ENCODE peak calls at places on chromosomes 3 and 15, in nine cellular contexts. Q, W, H, Z, F, D, R, L and T are unnamed samples.

GRCh38 chr15:93382196-93382820 is 293.3 kb upstream of the RGMA start:
- DNase-seq in Q (no peak), W (no peak), H (no peak), Z (no peak), F (no peak), D (no peak), R (no peak), L (no peak), T (no peak)

GRCh38 chr15:77496710-77497107 is 76.0 kb downstream of the HMG20A start:
- DNase-seq in Q (peak), W (peak), H (peak), Z (peak), F (peak), D (peak), R (peak), L (peak), T (peak)

GRCh38 chr15:28107111-28107893 is 8.2 kb upstream of the OCA2 start:
- DNase-seq in Q (peak), W (peak), H (no peak), Z (no peak), F (no peak), D (peak), R (peak), L (no peak), T (no peak)

GRCh38 chr3:4999626-5000184 is 20.5 kb downstream of the BHLHE40 start:
- DNase-seq in Q (no peak), W (no peak), H (no peak), Z (no peak), F (peak), D (no peak), R (peak), L (no peak), T (peak)

GRCh38 chr3:133494469-133494868 is 79.0 kb upstream of the CDV3 start:
- DNase-seq in Q (no peak), W (no peak), H (no peak), Z (no peak), F (no peak), D (no peak), R (peak), L (peak), T (no peak)

GRCh38 chr3:25088284-25088683 is 339.8 kb upstream of the RARB start:
- DNase-seq in Q (no peak), W (no peak), H (no peak), Z (no peak), F (no peak), D (peak), R (no peak), L (no peak), T (no peak)

GRCh38 chr3:141797167-141797773 is 34.1 kb downstream of the GRK7 start:
- DNase-seq in Q (peak), W (peak), H (peak), Z (peak), F (no peak), D (peak), R (peak), L (peak), T (peak)

GRCh38 chr3:68855620-68856019 is 76.7 kb downstream of the TAFA4 start:
- DNase-seq in Q (no peak), W (no peak), H (no peak), Z (no peak), F (peak), D (no peak), R (no peak), L (no peak), T (no peak)

GRCh38 chr15:74390552-74391288 is 23.3 kb upstream of the CYP11A1 start:
- DNase-seq in Q (no peak), W (no peak), H (no peak), Z (no peak), F (no peak), D (no peak), R (no peak), L (no peak), T (no peak)

GRCh38 chr3:51983578-51984268 is 388 bp downstream of the ACY1 start:
- DNase-seq in Q (no peak), W (no peak), H (no peak), Z (no peak), F (no peak), D (no peak), R (no peak), L (no peak), T (no peak)

GRCh38 chr3:51982352-51982837 is 940 bp upstream of the ACY1 start:
- DNase-seq in Q (peak), W (peak), H (peak), Z (no peak), F (peak), D (no peak), R (peak), L (no peak), T (peak)

GRCh38 chr3:51985063-51985462 is 1.7 kb downstream of the ACY1 start:
- DNase-seq in Q (no peak), W (no peak), H (no peak), Z (no peak), F (no peak), D (no peak), R (no peak), L (no peak), T (no peak)

GRCh38 chr3:51984269-51984647 is 923 bp downstream of the ACY1 start:
- DNase-seq in Q (no peak), W (no peak), H (no peak), Z (no peak), F (no peak), D (no peak), R (no peak), L (no peak), T (no peak)

GRCh38 chr3:51982838-51983577 is at the start of gene ACY1:
- DNase-seq in Q (peak), W (peak), H (peak), Z (peak), F (peak), D (peak), R (peak), L (peak), T (peak)
- TF ChIP-seq CTCF in Q (no peak), W (no peak), H (no peak), Z (no peak), F (no peak), D (no peak), R (peak), L (peak), T (no peak)

GRCh38 chr15:57758556-57758955 is 52.0 kb downstream of the POLR2M start:
- DNase-seq in Q (no peak), W (no peak), H (no peak), Z (no peak), F (no peak), D (no peak), R (no peak), L (no peak), T (no peak)

GRCh38 chr15:57761562-57761961 is 55.0 kb downstream of the POLR2M start:
- DNase-seq in Q (no peak), W (no peak), H (no peak), Z (no peak), F (no peak), D (no peak), R (no peak), L (no peak), T (no peak)

GRCh38 chr15:57767526-57767925 is 61.0 kb downstream of the POLR2M start:
- DNase-seq in Q (no peak), W (no peak), H (no peak), Z (no peak), F (no peak), D (no peak), R (no peak), L (no peak), T (no peak)

GRCh38 chr15:57762302-57762701 is 55.8 kb downstream of the POLR2M start:
- DNase-seq in Q (no peak), W (no peak), H (no peak), Z (no peak), F (no peak), D (no peak), R (peak), L (no peak), T (no peak)
- TF ChIP-seq CTCF in Q (no peak), W (no peak), H (no peak), Z (no peak), F (no peak), D (peak), R (peak), L (peak), T (no peak)

GRCh38 chr3:159783780-159784747 is 204.6 kb upstream of the IL12A start:
- DNase-seq in Q (no peak), W (no peak), H (no peak), Z (no peak), F (peak), D (no peak), R (no peak), L (no peak), T (peak)

GRCh38 chr3:159779883-159780282 is 208.8 kb upstream of the IL12A start:
- DNase-seq in Q (no peak), W (no peak), H (no peak), Z (no peak), F (no peak), D (no peak), R (no peak), L (no peak), T (no peak)

GRCh38 chr3:159782724-159783421 is 205.8 kb upstream of the IL12A start:
- DNase-seq in Q (no peak), W (no peak), H (no peak), Z (no peak), F (no peak), D (no peak), R (no peak), L (no peak), T (no peak)

GRCh38 chr3:159785276-159785675 is 203.4 kb upstream of the IL12A start:
- DNase-seq in Q (no peak), W (no peak), H (no peak), Z (no peak), F (peak), D (no peak), R (no peak), L (no peak), T (no peak)

GRCh38 chr3:159781867-159782266 is 206.8 kb upstream of the IL12A start:
- DNase-seq in Q (no peak), W (no peak), H (no peak), Z (no peak), F (no peak), D (no peak), R (no peak), L (no peak), T (no peak)
- TF ChIP-seq CTCF in Q (no peak), W (peak), H (no peak), Z (no peak), F (no peak), D (no peak), R (peak), L (no peak), T (no peak)

GRCh38 chr3:56929809-56930615 is 128.3 kb upstream of the ARHGEF3 start:
- DNase-seq in Q (no peak), W (no peak), H (no peak), Z (no peak), F (no peak), D (no peak), R (no peak), L (no peak), T (no peak)

GRCh38 chr3:56923546-56924224 is 121.9 kb upstream of the ARHGEF3 start:
- DNase-seq in Q (no peak), W (no peak), H (no peak), Z (no peak), F (peak), D (peak), R (peak), L (no peak), T (no peak)

GRCh38 chr3:56930706-56931105 is 129.0 kb upstream of the ARHGEF3 start:
- DNase-seq in Q (no peak), W (no peak), H (no peak), Z (no peak), F (peak), D (peak), R (no peak), L (no peak), T (no peak)

GRCh38 chr3:56928379-56929068 is 126.8 kb upstream of the ARHGEF3 start:
- DNase-seq in Q (no peak), W (no peak), H (no peak), Z (no peak), F (no peak), D (peak), R (peak), L (no peak), T (no peak)

GRCh38 chr3:56926513-56927282 is 124.9 kb upstream of the ARHGEF3 start:
- DNase-seq in Q (no peak), W (no peak), H (no peak), Z (no peak), F (peak), D (peak), R (no peak), L (no peak), T (no peak)
- TF ChIP-seq CTCF in Q (no peak), W (no peak), H (no peak), Z (no peak), F (no peak), D (peak), R (no peak), L (no peak), T (no peak)

DNA sequence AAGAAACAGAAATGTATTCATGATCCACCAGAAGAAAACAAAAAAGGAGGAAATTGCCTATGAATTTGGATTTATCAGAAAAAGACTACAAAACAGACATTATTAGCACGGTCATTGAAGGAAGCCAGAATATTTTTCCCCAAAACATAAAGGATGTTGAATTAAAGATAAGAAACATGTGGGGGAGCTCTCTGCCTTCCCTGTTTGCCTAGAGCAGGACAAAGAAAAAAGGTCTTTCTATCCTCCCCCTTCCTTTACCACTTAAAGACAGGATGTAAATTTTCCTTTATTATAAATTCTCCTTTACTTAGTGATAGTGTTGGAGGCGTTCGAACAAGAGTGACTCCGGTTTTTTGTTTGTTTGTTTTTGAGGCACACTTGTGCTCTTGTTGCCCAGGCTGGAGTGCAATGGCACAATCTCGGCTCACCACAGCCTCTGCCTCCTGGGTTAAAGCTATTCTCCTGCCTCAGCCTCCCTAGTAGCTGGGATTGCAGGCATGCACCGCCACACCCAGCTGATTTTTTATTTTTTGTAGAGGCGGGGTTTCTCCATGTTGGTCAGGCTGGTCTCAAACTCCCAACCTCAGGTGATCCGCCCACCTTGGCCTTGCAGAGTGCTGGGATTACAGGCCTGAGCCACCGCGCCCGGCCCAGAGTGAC is 14.9 kb upstream of the RPN1 start:
- DNase-seq in Q (no peak), W (no peak), H (no peak), Z (no peak), F (no peak), D (no peak), R (no peak), L (no peak), T (no peak)
- TF ChIP-seq CTCF in Q (no peak), W (no peak), H (no peak), Z (no peak), F (no peak), D (no peak), R (no peak), L (no peak), T (no peak)

GRCh38 chr3:171543759-171544284 is 83.6 kb upstream of the TNIK start:
- DNase-seq in Q (no peak), W (no peak), H (no peak), Z (no peak), F (no peak), D (no peak), R (no peak), L (no peak), T (no peak)
- TF ChIP-seq CTCF in Q (no peak), W (no peak), H (no peak), Z (no peak), F (no peak), D (no peak), R (no peak), L (no peak), T (no peak)